ENCODE peak calls at places on chromosomes 4 and X, in six cellular contexts. One of them, this sample, is unnamed.

GRCh38 chr4:138053601-138054322 is 188.4 kb downstream of the SLC7A11 start:
- DNase-seq in A549: peak
- DNase-seq in psoas muscle: no peak
- DNase-seq in cardiac fibroblast: peak
- DNase-seq in right lobe of liver: no peak
- DNase-seq in ovary: no peak
- DNase-seq in this sample: peak

GRCh38 chr4:108450236-108450898 is 170.0 kb upstream of the RPL34 start:
- DNase-seq in ovary: no peak
- DNase-seq in cardiac fibroblast: no peak
- DNase-seq in psoas muscle: no peak
- DNase-seq in right lobe of liver: no peak
- DNase-seq in A549: no peak
- DNase-seq in this sample: no peak

GRCh38 chr4:174934360-174934759 is 16.2 kb downstream of the ADAM29 start:
- DNase-seq in A549: no peak
- DNase-seq in ovary: no peak
- DNase-seq in cardiac fibroblast: no peak
- DNase-seq in psoas muscle: no peak
- DNase-seq in right lobe of liver: no peak
- DNase-seq in this sample: no peak

GRCh38 chrX:110421499-110422455 is 63.1 kb downstream of the RTL9 start:
- DNase-seq in A549: no peak
- DNase-seq in ovary: no peak
- DNase-seq in right lobe of liver: peak
- DNase-seq in psoas muscle: no peak
- DNase-seq in cardiac fibroblast: no peak
- DNase-seq in this sample: no peak

GRCh38 chr4:122229857-122230256 is 77.7 kb downstream of the BLTP1 start:
- DNase-seq in A549: no peak
- DNase-seq in ovary: no peak
- DNase-seq in right lobe of liver: no peak
- DNase-seq in psoas muscle: no peak
- DNase-seq in cardiac fibroblast: no peak
- DNase-seq in this sample: no peak

GRCh38 chr4:99658666-99659065 is 1.0 kb upstream of the C4orf54 start:
- DNase-seq in ovary: no peak
- DNase-seq in cardiac fibroblast: no peak
- DNase-seq in psoas muscle: no peak
- DNase-seq in right lobe of liver: no peak
- DNase-seq in A549: no peak
- DNase-seq in this sample: no peak

GRCh38 chr4:38583102-38583501 is 80.9 kb upstream of the KLF3 start:
- DNase-seq in A549: no peak
- DNase-seq in ovary: no peak
- DNase-seq in psoas muscle: no peak
- DNase-seq in cardiac fibroblast: no peak
- DNase-seq in right lobe of liver: no peak
- DNase-seq in this sample: peak

GRCh38 chr4:6771229-6771671 is 11.3 kb upstream of the KIAA0232 start:
- DNase-seq in cardiac fibroblast: peak
- DNase-seq in psoas muscle: peak
- DNase-seq in right lobe of liver: peak
- DNase-seq in A549: no peak
- DNase-seq in ovary: no peak
- DNase-seq in this sample: no peak

GRCh38 chr4:105158837-105159236 is 12.2 kb downstream of the TET2 start:
- DNase-seq in ovary: peak
- DNase-seq in cardiac fibroblast: peak
- DNase-seq in A549: no peak
- DNase-seq in right lobe of liver: peak
- DNase-seq in psoas muscle: no peak
- DNase-seq in this sample: peak

GRCh38 chr4:42302348-42302747 is 94.9 kb upstream of the SHISA3 start:
- DNase-seq in cardiac fibroblast: peak
- DNase-seq in ovary: no peak
- DNase-seq in psoas muscle: no peak
- DNase-seq in right lobe of liver: no peak
- DNase-seq in A549: peak
- DNase-seq in this sample: peak

GRCh38 chrX:38898261-38898660 is 97.0 kb downstream of the MID1IP1 start:
- DNase-seq in ovary: no peak
- DNase-seq in right lobe of liver: no peak
- DNase-seq in psoas muscle: no peak
- DNase-seq in A549: no peak
- DNase-seq in cardiac fibroblast: no peak
- DNase-seq in this sample: no peak

GRCh38 chr4:75189976-75190375 is 257.1 kb downstream of the PARM1 start:
- DNase-seq in A549: no peak
- DNase-seq in psoas muscle: no peak
- DNase-seq in right lobe of liver: no peak
- DNase-seq in cardiac fibroblast: no peak
- DNase-seq in ovary: no peak
- DNase-seq in this sample: no peak

GRCh38 chrX:87961471-87961870 is 443.9 kb downstream of the KLHL4 start:
- DNase-seq in cardiac fibroblast: no peak
- DNase-seq in psoas muscle: no peak
- DNase-seq in right lobe of liver: no peak
- DNase-seq in ovary: no peak
- DNase-seq in A549: no peak
- DNase-seq in this sample: no peak

GRCh38 chrX:40476958-40477357 is 103.8 kb upstream of the ATP6AP2 start:
- DNase-seq in psoas muscle: no peak
- DNase-seq in A549: no peak
- DNase-seq in cardiac fibroblast: no peak
- DNase-seq in ovary: no peak
- DNase-seq in right lobe of liver: no peak
- DNase-seq in this sample: no peak

GRCh38 chrX:149950681-149951080 is 12.4 kb upstream of the EOLA2 start:
- DNase-seq in ovary: no peak
- DNase-seq in cardiac fibroblast: peak
- DNase-seq in right lobe of liver: no peak
- DNase-seq in psoas muscle: no peak
- DNase-seq in A549: peak
- DNase-seq in this sample: peak

GRCh38 chr4:148152868-148153630 is 289.2 kb downstream of the NR3C2 start:
- DNase-seq in cardiac fibroblast: peak
- DNase-seq in ovary: no peak
- DNase-seq in A549: no peak
- DNase-seq in right lobe of liver: no peak
- DNase-seq in psoas muscle: no peak
- DNase-seq in this sample: peak

GRCh38 chr4:38189445-38189844 is 229.2 kb downstream of the PTTG2 start:
- DNase-seq in ovary: no peak
- DNase-seq in right lobe of liver: no peak
- DNase-seq in psoas muscle: no peak
- DNase-seq in A549: peak
- DNase-seq in cardiac fibroblast: peak
- DNase-seq in this sample: peak

DNA sequence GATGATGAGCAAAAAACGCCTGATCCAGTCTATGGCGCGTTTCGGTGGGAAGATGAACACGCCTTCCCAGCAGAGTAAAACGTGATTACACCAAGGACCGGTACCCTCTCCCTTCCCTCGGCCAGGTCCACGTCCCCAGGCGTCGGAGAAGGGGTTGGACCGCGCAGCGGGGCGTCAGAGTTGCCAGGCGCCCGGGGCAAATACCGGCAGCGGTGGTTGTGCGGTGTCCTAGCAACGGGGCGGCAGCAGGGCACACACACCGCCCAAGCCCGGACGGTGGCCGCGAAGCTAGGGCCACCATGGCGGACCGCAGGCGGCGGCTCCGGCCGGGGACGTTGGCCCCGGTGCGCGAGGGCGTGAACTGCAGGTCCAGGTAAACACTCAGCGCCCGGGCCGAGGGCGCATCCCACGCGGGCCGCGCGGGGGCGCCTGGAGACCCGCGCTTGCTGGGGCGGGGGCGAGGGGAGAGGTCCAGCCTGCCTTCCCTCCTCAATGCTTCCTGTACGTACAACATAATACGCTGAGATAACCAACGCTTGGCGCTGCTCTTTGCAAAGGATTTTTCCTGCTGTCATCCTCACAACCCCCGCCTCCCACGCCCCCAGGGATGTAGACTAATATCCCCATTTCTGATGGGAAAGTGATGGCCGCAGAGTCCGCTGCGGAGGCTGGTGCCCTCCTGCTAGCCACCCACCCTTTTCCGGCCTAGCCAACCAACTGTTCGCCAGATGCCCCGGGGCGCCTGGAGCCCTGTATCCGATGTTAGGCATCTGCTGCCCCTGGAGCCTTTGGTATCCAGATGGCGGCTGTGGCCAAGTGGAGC is at the start of gene FAM47E:
- DNase-seq in psoas muscle: peak
- DNase-seq in ovary: peak
- DNase-seq in cardiac fibroblast: peak
- DNase-seq in A549: peak
- DNase-seq in right lobe of liver: peak
- DNase-seq in this sample: peak
- TF ChIP-seq CTCF in psoas muscle: peak
- TF ChIP-seq CTCF in ovary: peak
- TF ChIP-seq CTCF in cardiac fibroblast: peak
- TF ChIP-seq CTCF in A549: peak
- TF ChIP-seq CTCF in right lobe of liver: peak
- TF ChIP-seq CTCF in this sample: peak

DNA sequence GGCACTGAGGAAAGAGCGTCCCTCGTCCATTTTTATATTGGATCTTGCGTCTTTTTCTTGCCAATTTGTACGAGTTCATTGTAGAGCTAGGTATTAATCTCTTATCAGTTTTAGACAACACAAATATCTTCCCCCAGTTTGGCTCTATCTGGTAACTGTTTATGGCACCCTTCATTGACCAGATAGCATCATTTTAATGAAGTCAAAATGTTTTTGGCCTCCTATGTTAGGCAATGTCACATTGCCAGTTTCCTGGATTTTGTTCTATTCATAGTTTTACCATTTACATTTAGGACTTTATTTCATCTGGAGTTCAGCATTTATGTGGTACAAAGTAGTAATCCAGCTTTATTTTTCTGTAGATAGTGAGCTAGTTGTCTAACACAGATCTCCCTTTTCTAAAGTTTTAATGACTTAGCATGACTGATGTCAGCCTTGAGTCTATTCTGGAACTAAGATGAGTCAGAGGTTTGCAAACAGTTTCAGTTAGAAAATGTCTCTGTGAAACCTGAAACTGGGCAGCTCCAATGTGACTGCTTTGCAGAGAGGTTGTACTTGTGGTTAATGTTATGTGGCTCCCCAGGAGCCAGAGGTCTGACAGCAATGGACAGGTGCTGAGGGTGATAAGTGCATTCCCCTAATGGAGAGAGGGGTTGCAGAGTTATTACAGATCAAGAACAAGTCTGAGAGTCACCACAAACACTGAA is 5.3 kb upstream of the STBD1 start:
- DNase-seq in cardiac fibroblast: peak
- DNase-seq in psoas muscle: peak
- DNase-seq in A549: peak
- DNase-seq in ovary: no peak
- DNase-seq in right lobe of liver: no peak
- DNase-seq in this sample: peak
- H3K4me3 ChIP-seq in cardiac fibroblast: no peak
- H3K4me3 ChIP-seq in psoas muscle: peak
- H3K4me3 ChIP-seq in A549: no peak
- H3K4me3 ChIP-seq in ovary: no peak
- H3K4me3 ChIP-seq in right lobe of liver: no peak
- H3K4me3 ChIP-seq in this sample: no peak

GRCh38 chr4:55446578-55446922 is 50.8 kb downstream of the TMEM165 start:
- DNase-seq in cardiac fibroblast: no peak
- DNase-seq in A549: no peak
- DNase-seq in psoas muscle: no peak
- DNase-seq in right lobe of liver: no peak
- DNase-seq in ovary: no peak
- DNase-seq in this sample: no peak

GRCh38 chr4:55445921-55446577 is 50.3 kb downstream of the TMEM165 start:
- DNase-seq in cardiac fibroblast: peak
- DNase-seq in psoas muscle: no peak
- DNase-seq in A549: no peak
- DNase-seq in right lobe of liver: no peak
- DNase-seq in ovary: no peak
- DNase-seq in this sample: peak

GRCh38 chr4:55442541-55442940 is 46.8 kb downstream of the TMEM165 start:
- DNase-seq in right lobe of liver: no peak
- DNase-seq in A549: no peak
- DNase-seq in cardiac fibroblast: no peak
- DNase-seq in psoas muscle: no peak
- DNase-seq in ovary: no peak
- DNase-seq in this sample: no peak

GRCh38 chr4:55447108-55447708 is 51.5 kb downstream of the TMEM165 start:
- DNase-seq in right lobe of liver: no peak
- DNase-seq in ovary: no peak
- DNase-seq in cardiac fibroblast: no peak
- DNase-seq in A549: no peak
- DNase-seq in psoas muscle: no peak
- DNase-seq in this sample: no peak

DNA sequence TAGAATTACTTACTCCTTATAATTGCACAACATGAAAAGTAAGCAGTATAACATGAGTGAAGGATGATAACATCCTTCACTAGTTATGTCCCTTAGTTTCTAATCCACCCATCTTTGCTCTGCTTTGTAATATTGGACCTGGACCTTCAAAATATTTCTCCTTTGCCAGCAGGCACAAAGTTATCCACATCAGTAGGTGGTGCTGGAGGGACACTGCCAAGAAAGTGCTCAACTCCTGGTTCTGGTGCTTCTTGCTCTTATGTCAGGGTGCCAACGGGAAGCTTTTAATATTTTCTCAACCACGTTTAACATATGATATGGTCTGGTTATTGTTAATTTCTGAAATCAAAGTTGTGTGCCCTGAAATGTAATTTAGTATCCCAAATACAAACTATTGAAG is 49.1 kb downstream of the TMEM165 start:
- DNase-seq in right lobe of liver: no peak
- DNase-seq in psoas muscle: no peak
- DNase-seq in cardiac fibroblast: peak
- DNase-seq in ovary: no peak
- DNase-seq in A549: peak
- DNase-seq in this sample: peak
- TF ChIP-seq CTCF in right lobe of liver: peak
- TF ChIP-seq CTCF in psoas muscle: no peak
- TF ChIP-seq CTCF in cardiac fibroblast: peak
- TF ChIP-seq CTCF in ovary: no peak
- TF ChIP-seq CTCF in A549: peak
- TF ChIP-seq CTCF in this sample: peak

DNA sequence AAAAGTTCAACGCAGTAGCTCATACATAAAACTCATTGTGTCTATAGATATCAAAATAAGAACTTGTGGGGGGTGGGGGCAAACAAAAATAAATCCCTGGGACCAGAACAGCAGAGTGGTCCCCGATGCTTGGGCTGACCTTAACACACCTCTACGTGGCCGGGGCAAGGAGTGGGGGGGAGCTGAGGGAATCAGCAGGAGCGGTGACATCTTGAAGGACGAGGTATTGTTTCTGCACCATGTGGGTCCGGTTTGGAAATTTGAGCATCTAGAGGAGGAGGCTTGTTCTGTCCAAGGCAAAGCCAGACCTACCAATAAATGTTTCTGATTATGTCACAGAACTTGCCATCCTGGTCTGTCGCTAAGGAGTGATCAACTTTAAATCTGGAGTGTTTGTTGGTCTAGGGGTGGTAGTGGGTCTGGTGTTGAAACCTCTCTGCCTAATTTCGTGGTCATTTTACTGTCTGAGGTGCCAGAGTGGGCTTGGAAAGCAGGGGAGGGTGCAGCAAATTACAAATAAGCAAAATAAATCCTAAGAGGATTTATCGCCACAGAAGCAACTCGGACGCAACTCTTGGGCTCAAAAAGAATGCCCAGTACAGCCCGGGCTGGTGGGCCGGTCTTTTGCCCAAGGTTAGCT is 776 bp upstream of the RAPGEF2 start:
- DNase-seq in psoas muscle: no peak
- DNase-seq in ovary: no peak
- DNase-seq in A549: peak
- DNase-seq in cardiac fibroblast: peak
- DNase-seq in right lobe of liver: no peak
- DNase-seq in this sample: peak
- H3K4me3 ChIP-seq in psoas muscle: peak
- H3K4me3 ChIP-seq in ovary: peak
- H3K4me3 ChIP-seq in A549: peak
- H3K4me3 ChIP-seq in cardiac fibroblast: peak
- H3K4me3 ChIP-seq in right lobe of liver: peak
- H3K4me3 ChIP-seq in this sample: peak

This sample was measured in choroid plexus epithelial cell.